ENCODE peak calls at places on chromosomes 3 and 15, in seven cellular contexts. W is psoas muscle; K is ovary; L is naive thymus-derived CD8-positive, alpha-beta T cell; D is germinal center; U is osteoblast; E is A172. H is an unnamed sample.

GRCh38 chr3:129822679-129823078 is 70.8 kb downstream of the TMCC1 start:
- DNase-seq in U (no peak), L (no peak), E (no peak), K (no peak), W (no peak), D (no peak), H (no peak)

GRCh38 chr3:177776656-177777055 is 579.4 kb upstream of the TBL1XR1 start:
- DNase-seq in W (no peak), U (no peak), K (no peak), D (no peak), L (no peak), E (peak; percentile 53), H (no peak)

GRCh38 chr3:56753206-56753605 is 48.5 kb downstream of the ARHGEF3 start:
- DNase-seq in D (no peak), E (no peak), W (no peak), U (no peak), L (no peak), K (no peak), H (peak; percentile 51)

GRCh38 chr3:55486101-55486856 is 827 bp downstream of the WNT5A start:
- DNase-seq in E (peak; percentile 26), W (peak; percentile 75), U (peak; percentile 98), D (peak; percentile 36), L (no peak), K (peak; percentile 79), H (no peak)

GRCh38 chr15:82680200-82681102 is 29.2 kb downstream of the AP3B2 start:
- DNase-seq in W (peak; percentile 34), E (no peak), L (peak; percentile 79), K (peak; percentile 71), U (peak; percentile 64), D (peak; percentile 88), H (peak; percentile 84)

GRCh38 chr3:45205126-45205525 is 21.0 kb downstream of the TMEM158 start:
- DNase-seq in E (no peak), K (no peak), L (no peak), D (no peak), U (no peak), W (no peak), H (no peak)

GRCh38 chr15:99099661-99100060 is 5.2 kb upstream of the SYNM start:
- DNase-seq in K (no peak), L (no peak), D (no peak), U (no peak), W (no peak), E (no peak), H (no peak)

GRCh38 chr3:113231391-113231790 is 20.0 kb downstream of the BOC start:
- DNase-seq in E (peak; percentile 76), K (no peak), W (no peak), U (no peak), D (no peak), L (no peak), H (no peak)

GRCh38 chr3:141663993-141664392 is 74.1 kb upstream of the RNF7 start:
- DNase-seq in W (no peak), U (no peak), E (no peak), K (peak; percentile 78), D (no peak), L (no peak), H (no peak)